ENCODE peak calls at places on chromosomes 3 and 15, in ten cellular contexts. One of them, this sample, is unnamed.

GRCh38 chr3:1710663-1711062 is 388.0 kb upstream of the CNTN4 start:
- DNase-seq in heart left ventricle: no peak
- DNase-seq in testis: no peak
- DNase-seq in sigmoid colon: no peak
- DNase-seq in prostate gland: no peak
- DNase-seq in transverse colon: no peak
- DNase-seq in breast epithelium: no peak
- DNase-seq in IMR-90: no peak
- DNase-seq in tibial nerve: no peak
- DNase-seq in A549: no peak
- DNase-seq in this sample: no peak

GRCh38 chr3:111904376-111905241 is 45.5 kb downstream of the PHLDB2 start:
- DNase-seq in heart left ventricle: no peak
- DNase-seq in testis: no peak
- DNase-seq in sigmoid colon: no peak
- DNase-seq in prostate gland: no peak
- DNase-seq in transverse colon: no peak
- DNase-seq in breast epithelium: no peak
- DNase-seq in IMR-90: peak
- DNase-seq in tibial nerve: no peak
- DNase-seq in A549: peak
- DNase-seq in this sample: no peak

GRCh38 chr3:137582484-137582883 is 181.6 kb upstream of the SOX14 start:
- DNase-seq in heart left ventricle: no peak
- DNase-seq in testis: no peak
- DNase-seq in sigmoid colon: no peak
- DNase-seq in prostate gland: no peak
- DNase-seq in transverse colon: no peak
- DNase-seq in breast epithelium: no peak
- DNase-seq in IMR-90: no peak
- DNase-seq in tibial nerve: no peak
- DNase-seq in A549: no peak
- DNase-seq in this sample: no peak

GRCh38 chr3:24601500-24601899 is 106.8 kb upstream of the THRB start:
- DNase-seq in heart left ventricle: no peak
- DNase-seq in testis: no peak
- DNase-seq in sigmoid colon: no peak
- DNase-seq in prostate gland: no peak
- DNase-seq in transverse colon: no peak
- DNase-seq in breast epithelium: no peak
- DNase-seq in IMR-90: no peak
- DNase-seq in tibial nerve: no peak
- DNase-seq in A549: no peak
- DNase-seq in this sample: no peak

GRCh38 chr3:97515076-97515475 is 249.5 kb upstream of the ARL6 start:
- DNase-seq in heart left ventricle: no peak
- DNase-seq in testis: no peak
- DNase-seq in sigmoid colon: no peak
- DNase-seq in prostate gland: no peak
- DNase-seq in transverse colon: peak
- DNase-seq in breast epithelium: no peak
- DNase-seq in IMR-90: no peak
- DNase-seq in tibial nerve: no peak
- DNase-seq in A549: no peak
- DNase-seq in this sample: no peak

GRCh38 chr3:168266335-168266734 is 170.6 kb upstream of the GOLIM4 start:
- DNase-seq in heart left ventricle: no peak
- DNase-seq in testis: no peak
- DNase-seq in sigmoid colon: no peak
- DNase-seq in prostate gland: no peak
- DNase-seq in transverse colon: no peak
- DNase-seq in breast epithelium: no peak
- DNase-seq in IMR-90: no peak
- DNase-seq in tibial nerve: no peak
- DNase-seq in A549: no peak
- DNase-seq in this sample: no peak

GRCh38 chr3:158532099-158532734 is 38.8 kb upstream of the MLF1 start:
- DNase-seq in heart left ventricle: no peak
- DNase-seq in testis: peak
- DNase-seq in sigmoid colon: no peak
- DNase-seq in prostate gland: no peak
- DNase-seq in transverse colon: no peak
- DNase-seq in breast epithelium: no peak
- DNase-seq in IMR-90: peak
- DNase-seq in tibial nerve: no peak
- DNase-seq in A549: peak
- DNase-seq in this sample: no peak

GRCh38 chr3:113018461-113019181 is 27.8 kb downstream of the GTPBP8 start:
- DNase-seq in heart left ventricle: no peak
- DNase-seq in testis: peak
- DNase-seq in sigmoid colon: no peak
- DNase-seq in prostate gland: no peak
- DNase-seq in transverse colon: no peak
- DNase-seq in breast epithelium: no peak
- DNase-seq in IMR-90: peak
- DNase-seq in tibial nerve: no peak
- DNase-seq in A549: no peak
- DNase-seq in this sample: no peak

GRCh38 chr15:52414936-52415335 is 113.7 kb downstream of the MYO5A start:
- DNase-seq in heart left ventricle: no peak
- DNase-seq in testis: no peak
- DNase-seq in sigmoid colon: no peak
- DNase-seq in prostate gland: no peak
- DNase-seq in transverse colon: no peak
- DNase-seq in breast epithelium: no peak
- DNase-seq in IMR-90: no peak
- DNase-seq in tibial nerve: no peak
- DNase-seq in A549: no peak
- DNase-seq in this sample: no peak

GRCh38 chr3:14203521-14204079 is 25.0 kb downstream of the LSM3 start:
- DNase-seq in heart left ventricle: peak
- DNase-seq in testis: peak
- DNase-seq in sigmoid colon: peak
- DNase-seq in prostate gland: peak
- DNase-seq in transverse colon: peak
- DNase-seq in breast epithelium: peak
- DNase-seq in IMR-90: peak
- DNase-seq in tibial nerve: peak
- DNase-seq in A549: peak
- DNase-seq in this sample: peak

DNA sequence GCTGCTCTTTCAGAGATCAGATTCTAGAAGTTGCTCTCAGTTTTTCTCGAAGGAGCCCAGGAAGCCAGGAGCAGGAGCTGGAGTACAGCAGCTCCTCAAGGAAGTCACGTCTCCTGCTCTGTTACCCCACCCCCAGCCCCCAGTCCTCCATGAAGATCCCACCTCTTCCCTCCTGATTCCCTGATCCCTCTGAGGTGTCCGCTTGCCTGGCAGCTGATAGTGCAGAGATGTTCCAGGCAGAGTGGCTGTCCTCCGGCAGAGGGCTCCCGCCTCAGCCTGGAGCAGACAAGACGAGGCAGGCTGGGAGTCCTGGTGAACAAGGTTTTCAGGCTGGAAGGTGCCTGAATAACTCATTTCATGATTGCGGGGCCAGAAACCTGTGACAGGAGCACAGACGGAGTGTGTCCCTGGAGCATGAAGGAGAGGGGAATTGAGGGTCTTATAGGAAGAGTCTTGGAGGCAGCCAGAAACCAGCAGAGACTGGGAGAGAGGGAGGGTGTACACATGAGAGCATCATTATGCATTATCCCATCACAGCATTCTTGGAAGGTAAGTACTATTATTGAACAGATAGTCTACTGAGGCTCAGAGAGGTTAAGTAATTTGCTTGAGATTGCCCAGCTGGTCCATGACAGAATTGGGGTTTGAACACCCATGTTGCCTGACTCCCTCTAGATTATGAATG is 1.2 kb downstream of the HRH1 start:
- DNase-seq in heart left ventricle: peak
- DNase-seq in testis: peak
- DNase-seq in sigmoid colon: peak
- DNase-seq in prostate gland: peak
- DNase-seq in transverse colon: peak
- DNase-seq in breast epithelium: peak
- DNase-seq in IMR-90: peak
- DNase-seq in tibial nerve: peak
- DNase-seq in A549: peak
- DNase-seq in this sample: peak
- TF ChIP-seq CTCF in heart left ventricle: peak
- TF ChIP-seq CTCF in testis: peak
- TF ChIP-seq CTCF in sigmoid colon: peak
- TF ChIP-seq CTCF in prostate gland: peak
- TF ChIP-seq CTCF in transverse colon: peak
- TF ChIP-seq CTCF in breast epithelium: peak
- TF ChIP-seq CTCF in IMR-90: peak
- TF ChIP-seq CTCF in tibial nerve: peak
- TF ChIP-seq CTCF in A549: peak
- TF ChIP-seq CTCF in this sample: peak

GRCh38 chr3:25664810-25665645 is at the start of gene TOP2B:
- DNase-seq in heart left ventricle: peak
- DNase-seq in testis: peak
- DNase-seq in sigmoid colon: peak
- DNase-seq in prostate gland: peak
- DNase-seq in transverse colon: peak
- DNase-seq in breast epithelium: peak
- DNase-seq in IMR-90: peak
- DNase-seq in tibial nerve: peak
- DNase-seq in A549: peak
- DNase-seq in this sample: peak
- TF ChIP-seq POLR2A in heart left ventricle: peak
- TF ChIP-seq POLR2A in testis: peak
- TF ChIP-seq POLR2A in sigmoid colon: peak
- TF ChIP-seq POLR2A in prostate gland: peak
- TF ChIP-seq POLR2A in transverse colon: peak
- TF ChIP-seq POLR2A in breast epithelium: peak
- TF ChIP-seq POLR2A in IMR-90: peak
- TF ChIP-seq POLR2A in tibial nerve: peak
- TF ChIP-seq POLR2A in A549: peak
- TF ChIP-seq POLR2A in this sample: peak

DNA sequence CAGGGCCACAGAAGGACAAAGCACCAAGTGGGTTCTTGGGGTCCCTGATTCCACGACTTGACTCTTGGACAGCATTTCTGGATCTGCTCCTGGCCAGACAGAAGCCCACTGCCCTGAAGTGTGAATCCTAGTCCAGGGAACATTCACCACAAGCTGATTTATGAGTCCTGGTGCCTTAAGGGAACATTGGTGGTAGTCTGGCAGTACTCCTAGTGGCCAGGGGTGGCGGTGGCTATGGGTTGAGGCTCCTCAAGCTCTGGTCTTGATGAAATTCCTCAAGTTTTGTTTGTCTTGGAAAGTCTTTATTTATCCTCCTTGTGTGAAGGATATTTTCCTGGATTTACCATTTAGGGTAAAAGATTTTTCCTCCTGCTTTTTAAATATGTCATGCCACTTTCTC is 307.5 kb downstream of the PYDC2 start:
- DNase-seq in heart left ventricle: no peak
- DNase-seq in testis: no peak
- DNase-seq in sigmoid colon: no peak
- DNase-seq in prostate gland: no peak
- DNase-seq in transverse colon: no peak
- DNase-seq in breast epithelium: no peak
- DNase-seq in IMR-90: no peak
- DNase-seq in tibial nerve: no peak
- DNase-seq in A549: no peak
- DNase-seq in this sample: no peak
- TF ChIP-seq CTCF in heart left ventricle: no peak
- TF ChIP-seq CTCF in testis: no peak
- TF ChIP-seq CTCF in sigmoid colon: no peak
- TF ChIP-seq CTCF in prostate gland: no peak
- TF ChIP-seq CTCF in transverse colon: no peak
- TF ChIP-seq CTCF in breast epithelium: no peak
- TF ChIP-seq CTCF in IMR-90: no peak
- TF ChIP-seq CTCF in tibial nerve: no peak
- TF ChIP-seq CTCF in A549: no peak
- TF ChIP-seq CTCF in this sample: no peak

GRCh38 chr3:69013256-69014021 is at the start of gene EOGT:
- DNase-seq in heart left ventricle: peak
- DNase-seq in testis: peak
- DNase-seq in sigmoid colon: peak
- DNase-seq in prostate gland: peak
- DNase-seq in transverse colon: peak
- DNase-seq in breast epithelium: peak
- DNase-seq in IMR-90: peak
- DNase-seq in tibial nerve: peak
- DNase-seq in A549: peak
- DNase-seq in this sample: peak
- TF ChIP-seq POLR2A in heart left ventricle: peak
- TF ChIP-seq POLR2A in testis: peak
- TF ChIP-seq POLR2A in sigmoid colon: peak
- TF ChIP-seq POLR2A in prostate gland: peak
- TF ChIP-seq POLR2A in transverse colon: peak
- TF ChIP-seq POLR2A in breast epithelium: peak
- TF ChIP-seq POLR2A in IMR-90: peak
- TF ChIP-seq POLR2A in tibial nerve: no peak
- TF ChIP-seq POLR2A in A549: peak
- TF ChIP-seq POLR2A in this sample: peak

GRCh38 chr15:96353378-96353930 is 23.0 kb downstream of the NR2F2 start:
- DNase-seq in heart left ventricle: no peak
- DNase-seq in testis: no peak
- DNase-seq in sigmoid colon: no peak
- DNase-seq in prostate gland: no peak
- DNase-seq in transverse colon: no peak
- DNase-seq in breast epithelium: no peak
- DNase-seq in IMR-90: no peak
- DNase-seq in tibial nerve: no peak
- DNase-seq in A549: no peak
- DNase-seq in this sample: no peak

GRCh38 chr15:96354731-96355560 is 24.4 kb downstream of the NR2F2 start:
- DNase-seq in heart left ventricle: no peak
- DNase-seq in testis: peak
- DNase-seq in sigmoid colon: no peak
- DNase-seq in prostate gland: no peak
- DNase-seq in transverse colon: no peak
- DNase-seq in breast epithelium: no peak
- DNase-seq in IMR-90: peak
- DNase-seq in tibial nerve: no peak
- DNase-seq in A549: peak
- DNase-seq in this sample: peak

GRCh38 chr15:96352594-96353377 is 22.3 kb downstream of the NR2F2 start:
- DNase-seq in heart left ventricle: no peak
- DNase-seq in testis: no peak
- DNase-seq in sigmoid colon: no peak
- DNase-seq in prostate gland: no peak
- DNase-seq in transverse colon: no peak
- DNase-seq in breast epithelium: no peak
- DNase-seq in IMR-90: peak
- DNase-seq in tibial nerve: no peak
- DNase-seq in A549: no peak
- DNase-seq in this sample: no peak

GRCh38 chr15:96355561-96356129 is 25.1 kb downstream of the NR2F2 start:
- DNase-seq in heart left ventricle: no peak
- DNase-seq in testis: no peak
- DNase-seq in sigmoid colon: no peak
- DNase-seq in prostate gland: no peak
- DNase-seq in transverse colon: no peak
- DNase-seq in breast epithelium: no peak
- DNase-seq in IMR-90: no peak
- DNase-seq in tibial nerve: no peak
- DNase-seq in A549: no peak
- DNase-seq in this sample: no peak

GRCh38 chr15:96353931-96354730 is 23.6 kb downstream of the NR2F2 start:
- DNase-seq in heart left ventricle: peak
- DNase-seq in testis: peak
- DNase-seq in sigmoid colon: no peak
- DNase-seq in prostate gland: no peak
- DNase-seq in transverse colon: no peak
- DNase-seq in breast epithelium: no peak
- DNase-seq in IMR-90: peak
- DNase-seq in tibial nerve: no peak
- DNase-seq in A549: no peak
- DNase-seq in this sample: peak
- TF ChIP-seq CTCF in heart left ventricle: peak
- TF ChIP-seq CTCF in testis: peak
- TF ChIP-seq CTCF in sigmoid colon: peak
- TF ChIP-seq CTCF in prostate gland: no peak
- TF ChIP-seq CTCF in transverse colon: peak
- TF ChIP-seq CTCF in breast epithelium: no peak
- TF ChIP-seq CTCF in IMR-90: peak
- TF ChIP-seq CTCF in tibial nerve: peak
- TF ChIP-seq CTCF in A549: peak
- TF ChIP-seq CTCF in this sample: peak

This sample was measured in uterus.